ENCODE peak calls at places on chromosomes 2 and 18, in five cellular contexts. E is left lung, U is cardiac muscle cell, Y is AG04450, G is AG09319. Z is an unnamed sample.

GRCh38 chr2:119252186-119253113 is 28.8 kb downstream of the STEAP3 start:
- DNase-seq in U (peak; percentile 90), Y (peak; percentile 76), G (peak; percentile 40), E (no peak), Z (no peak)

GRCh38 chr18:23694642-23695430 is 5.6 kb downstream of the LAMA3 start:
- DNase-seq in U (no peak), Y (no peak), G (no peak), E (no peak), Z (no peak)

GRCh38 chr2:17876590-17876989 is 1.9 kb upstream of the KCNS3 start:
- DNase-seq in Y (no peak), G (no peak), U (no peak), E (no peak), Z (no peak)

GRCh38 chr18:46452820-46453219 is 204.2 kb downstream of the LOXHD1 start:
- DNase-seq in U (no peak), Y (no peak), E (no peak), G (no peak), Z (no peak)

GRCh38 chr2:224221455-224221913 is 180.4 kb downstream of the FAM124B start:
- DNase-seq in G (peak; percentile 85), U (peak; percentile 94), E (no peak), Y (peak; percentile 73), Z (no peak)

GRCh38 chr2:15448242-15448839 is 112.8 kb downstream of the NBAS start:
- DNase-seq in E (no peak), Y (no peak), U (no peak), G (no peak), Z (no peak)

GRCh38 chr2:119389615-119390306 is 23.0 kb downstream of the DBI start:
- DNase-seq in U (peak; percentile 70), Y (no peak), G (peak; percentile 54), E (peak; percentile 47), Z (no peak)

GRCh38 chr2:2166844-2167243 is 164.2 kb downstream of the MYT1L start:
- DNase-seq in Y (no peak), U (no peak), E (no peak), G (no peak), Z (no peak)

GRCh38 chr2:74632209-74632938 is 15.8 kb downstream of the M1AP start:
- DNase-seq in U (peak; percentile 52), E (peak; percentile 55), G (no peak), Y (no peak), Z (no peak)

GRCh38 chr2:239725551-239725890 is 299.6 kb downstream of the NDUFA10 start:
- DNase-seq in Y (no peak), E (peak; percentile 27), G (no peak), U (no peak), Z (no peak)

GRCh38 chr2:100852999-100853908 is 33.3 kb downstream of the NPAS2 start:
- DNase-seq in G (no peak), U (no peak), Y (no peak), E (no peak), Z (no peak)

GRCh38 chr18:63016270-63016669 is 300.9 kb downstream of the PHLPP1 start:
- DNase-seq in G (peak; percentile 29), E (no peak), U (peak; percentile 78), Y (peak; percentile 15), Z (peak; percentile 49)

GRCh38 chr2:217903859-217904613 is 98.8 kb downstream of the TNS1 start:
- DNase-seq in G (no peak), Y (no peak), U (peak; percentile 89), E (peak; percentile 70), Z (peak; percentile 50)

GRCh38 chr18:70418551-70419311 is 129.9 kb downstream of the SOCS6 start:
- DNase-seq in Y (no peak), U (no peak), E (no peak), G (no peak), Z (no peak)

GRCh38 chr2:183998797-183999190 is 599.5 kb upstream of the ZNF804A start:
- DNase-seq in G (no peak), U (no peak), Y (no peak), E (no peak), Z (no peak)

GRCh38 chr2:20013061-20013721 is 723 bp upstream of the MATN3 start:
- DNase-seq in U (no peak), Y (no peak), E (no peak), G (no peak), Z (no peak)

GRCh38 chr2:96329416-96329815 is 4.3 kb downstream of the ITPRIPL1 start:
- DNase-seq in E (no peak), U (peak; percentile 90), G (no peak), Y (no peak), Z (no peak)

GRCh38 chr2:172052000-172052983 is 33.0 kb upstream of the DLX1 start:
- DNase-seq in E (no peak), G (no peak), U (peak; percentile 51), Y (no peak), Z (no peak)

GRCh38 chr2:64326578-64327050 is 127.3 kb upstream of the LGALSL start:
- DNase-seq in E (no peak), G (no peak), Y (no peak), U (no peak), Z (no peak)

GRCh38 chr2:36456227-36456788 is 100.7 kb downstream of the CRIM1 start:
- DNase-seq in G (peak; percentile 52), Y (no peak), U (peak; percentile 91), E (peak; percentile 65), Z (no peak)

GRCh38 chr2:24721470-24721869 is 71.7 kb downstream of the PTRHD1 start:
- DNase-seq in U (peak; percentile 88), Y (peak; percentile 71), G (peak; percentile 90), E (peak; percentile 36), Z (no peak)

GRCh38 chr2:102337481-102338386 is 17.9 kb upstream of the IL18R1 start:
- DNase-seq in G (no peak), U (peak; percentile 65), Y (no peak), E (no peak), Z (no peak)

GRCh38 chr2:140455312-140455711 is 1675.1 kb upstream of the NXPH2 start:
- DNase-seq in G (no peak), Y (no peak), U (no peak), E (no peak), Z (no peak)

GRCh38 chr2:223459328-223459939 is 142.7 kb downstream of the SCG2 start:
- DNase-seq in Y (no peak), E (no peak), U (peak; percentile 60), G (no peak), Z (no peak)

GRCh38 chr2:207341816-207342215 is 176.1 kb upstream of the KLF7 start:
- DNase-seq in G (no peak), Y (no peak), E (no peak), U (no peak), Z (no peak)
- TF ChIP-seq CTCF in G (no peak), Y (peak; percentile 12), E (no peak), U (no peak), Z (no peak)

GRCh38 chr2:200472853-200473464 is 36.9 kb downstream of the KCTD18 start:
- DNase-seq in Y (no peak), U (no peak), G (no peak), E (no peak), Z (no peak)

GRCh38 chr2:200469708-200470600 is 39.9 kb downstream of the KCTD18 start:
- DNase-seq in E (no peak), G (no peak), U (peak; percentile 52), Y (no peak), Z (no peak)

GRCh38 chr2:200467806-200468686 is 41.8 kb downstream of the KCTD18 start:
- DNase-seq in G (no peak), U (no peak), E (no peak), Y (no peak), Z (no peak)

GRCh38 chr2:200471928-200472645 is 37.8 kb downstream of the KCTD18 start:
- DNase-seq in Y (no peak), G (no peak), U (no peak), E (no peak), Z (no peak)

GRCh38 chr2:200471324-200471848 is 38.5 kb downstream of the KCTD18 start:
- DNase-seq in G (no peak), U (peak; percentile 34), E (no peak), Y (no peak), Z (no peak)
- TF ChIP-seq CTCF in G (peak; percentile 31), U (peak; percentile 49), E (peak; percentile 3), Y (peak; percentile 47), Z (no peak)

GRCh38 chr2:65919579-65920188 is 487.3 kb upstream of the SPRED2 start:
- DNase-seq in G (no peak), Y (no peak), E (no peak), U (no peak), Z (no peak)

GRCh38 chr2:65916785-65917295 is 484.4 kb upstream of the SPRED2 start:
- DNase-seq in U (no peak), E (no peak), G (no peak), Y (no peak), Z (no peak)

GRCh38 chr2:65920659-65921058 is 488.3 kb upstream of the SPRED2 start:
- DNase-seq in Y (no peak), G (no peak), U (no peak), E (no peak), Z (no peak)

GRCh38 chr2:65917990-65918389 is 485.6 kb upstream of the SPRED2 start:
- DNase-seq in G (no peak), E (no peak), Y (no peak), U (no peak), Z (no peak)

DNA sequence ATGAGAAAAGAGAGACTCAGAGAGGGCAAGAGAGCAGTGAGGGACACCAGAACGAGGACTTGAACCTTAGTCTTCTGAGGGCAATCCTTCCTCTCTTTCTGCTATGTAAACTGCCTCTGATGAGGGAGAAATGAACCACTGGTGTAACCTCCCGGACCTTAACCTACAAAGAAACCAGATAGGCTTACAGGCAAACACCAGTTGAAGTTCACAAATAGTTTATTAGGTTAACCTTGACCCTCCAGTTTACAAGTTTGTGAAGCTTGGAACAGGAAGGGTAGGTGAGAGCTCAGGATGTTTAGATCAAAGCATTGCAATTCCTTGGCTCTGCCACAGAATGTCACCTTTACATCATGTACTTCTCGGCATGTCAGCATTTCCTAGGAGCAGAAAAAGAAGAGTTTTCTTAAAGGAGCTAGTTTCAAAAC is 486.4 kb upstream of the SPRED2 start:
- DNase-seq in E (no peak), Y (no peak), G (no peak), U (no peak), Z (no peak)
- TF ChIP-seq CTCF in E (no peak), Y (no peak), G (no peak), U (no peak), Z (no peak)

DNA sequence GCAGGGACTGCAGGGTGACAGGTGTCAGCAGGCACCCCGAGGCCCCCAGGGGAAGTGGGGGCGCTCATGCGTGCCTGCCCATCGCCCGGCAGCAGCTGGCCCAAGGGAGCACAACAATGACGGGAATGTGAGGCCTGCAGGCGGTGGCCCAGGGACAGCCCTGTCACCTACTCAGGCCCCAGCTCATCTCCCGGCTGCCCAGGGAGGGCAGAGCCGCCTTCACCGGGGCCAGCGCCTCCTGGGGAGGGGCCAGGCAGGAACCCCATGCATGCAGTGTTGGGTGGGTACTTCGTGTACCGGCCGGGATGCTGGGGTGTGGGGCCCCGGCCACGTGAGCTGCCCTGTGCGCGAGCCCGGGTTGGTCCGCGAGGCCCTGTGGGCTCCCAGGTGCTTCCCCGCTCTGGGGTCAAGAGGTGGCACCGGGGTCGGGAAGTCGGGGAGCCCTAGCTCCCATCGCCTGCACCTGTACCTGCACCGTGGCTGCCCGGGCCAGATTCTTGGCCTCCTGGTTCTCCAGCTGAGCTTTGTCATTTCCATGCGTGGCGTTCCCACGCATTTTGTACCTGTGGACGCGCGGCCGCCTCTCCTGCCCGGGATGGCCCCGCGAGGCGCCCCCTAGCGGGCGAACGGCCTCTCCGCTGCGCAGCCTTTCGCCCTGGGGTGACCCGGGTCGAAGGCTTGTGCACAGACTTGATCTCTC is 823 bp downstream of the KLHL30 start:
- DNase-seq in E (no peak), Y (no peak), G (no peak), U (no peak), Z (no peak)
- TF ChIP-seq CTCF in E (peak; percentile 53), Y (peak; percentile 36), G (peak; percentile 41), U (peak; percentile 64), Z (peak; percentile 73)